ENCODE peak calls at places on chromosome 13, in eight cellular contexts. E is AG10803, R is SK-N-SH, U is progenitor cell of endocrine pancreas, L is D721Med, S is uterus, N is thoracic aorta, B is thyroid gland. H is an unnamed sample.

GRCh38 chr13:93243375-93244063 is 16.9 kb downstream of the GPC6 start:
- DNase-seq in E (no peak), R (no peak), U (no peak), L (no peak), S (no peak), N (no peak), B (no peak), H (no peak)

GRCh38 chr13:114115191-114115671 is 17.2 kb downstream of the RASA3 start:
- DNase-seq in E (peak), R (no peak), U (no peak), L (no peak), S (peak), N (no peak), B (no peak), H (peak)

GRCh38 chr13:72456486-72456885 is 270.9 kb downstream of the MZT1 start:
- DNase-seq in E (no peak), R (no peak), U (no peak), L (no peak), S (no peak), N (no peak), B (no peak), H (no peak)

GRCh38 chr13:111904166-111904565 is 162.8 kb upstream of the SOX1 start:
- DNase-seq in E (no peak), R (no peak), U (no peak), L (no peak), S (no peak), N (no peak), B (no peak), H (no peak)

GRCh38 chr13:31159306-31159705 is 2.4 kb downstream of the HSPH1 start:
- DNase-seq in E (no peak), R (no peak), U (no peak), L (no peak), S (no peak), N (no peak), B (no peak), H (no peak)

GRCh38 chr13:72290962-72291681 is 424.1 kb upstream of the DACH1 start:
- DNase-seq in E (peak), R (no peak), U (no peak), L (no peak), S (no peak), N (no peak), B (no peak), H (no peak)

GRCh38 chr13:52195052-52195837 is 35.8 kb upstream of the NEK3 start:
- DNase-seq in E (peak), R (peak), U (no peak), L (no peak), S (peak), N (peak), B (peak), H (peak)

GRCh38 chr13:98648141-98648540 is 71.2 kb upstream of the STK24 start:
- DNase-seq in E (no peak), R (no peak), U (no peak), L (no peak), S (no peak), N (no peak), B (no peak), H (no peak)

GRCh38 chr13:27432612-27433210 is 8.3 kb downstream of the GTF3A start:
- DNase-seq in E (no peak), R (no peak), U (no peak), L (no peak), S (no peak), N (no peak), B (no peak), H (no peak)

GRCh38 chr13:32314968-32315254 is 252 bp downstream of the ZAR1L start:
- DNase-seq in E (peak), R (peak), U (no peak), L (no peak), S (no peak), N (no peak), B (peak), H (peak)

GRCh38 chr13:34108396-34108795 is 290.4 kb downstream of the RFC3 start:
- DNase-seq in E (no peak), R (no peak), U (no peak), L (no peak), S (no peak), N (no peak), B (no peak), H (no peak)

GRCh38 chr13:20424959-20425358 is 100.7 kb downstream of the CRYL1 start:
- DNase-seq in E (no peak), R (no peak), U (no peak), L (no peak), S (no peak), N (no peak), B (no peak), H (no peak)

GRCh38 chr13:99322297-99323103 is 15.3 kb upstream of the GPR183 start:
- DNase-seq in E (peak), R (no peak), U (no peak), L (no peak), S (no peak), N (no peak), B (no peak), H (no peak)

GRCh38 chr13:57624565-57625435 is 6.7 kb upstream of the PCDH17 start:
- DNase-seq in E (peak), R (peak), U (peak), L (no peak), S (no peak), N (no peak), B (peak), H (no peak)

GRCh38 chr13:48006396-48006795 is 5.3 kb upstream of the SUCLA2 start:
- DNase-seq in E (peak), R (no peak), U (no peak), L (no peak), S (no peak), N (no peak), B (no peak), H (no peak)

GRCh38 chr13:50511877-50512332 is 331.6 kb downstream of the DLEU7 start:
- DNase-seq in E (no peak), R (no peak), U (no peak), L (no peak), S (no peak), N (no peak), B (no peak), H (no peak)
- TF ChIP-seq CTCF in E (no peak), R (no peak), U (no peak), L (no peak), S (no peak), N (no peak), B (no peak), H (no peak)

GRCh38 chr13:80337011-80337688 is 3.8 kb downstream of the SPRY2 start:
- DNase-seq in E (no peak), R (peak), U (no peak), L (no peak), S (no peak), N (no peak), B (no peak), H (no peak)

GRCh38 chr13:80337706-80338105 is 3.2 kb downstream of the SPRY2 start:
- DNase-seq in E (no peak), R (no peak), U (no peak), L (no peak), S (no peak), N (no peak), B (no peak), H (no peak)

GRCh38 chr13:80338781-80339577 is 1.9 kb downstream of the SPRY2 start:
- DNase-seq in E (peak), R (peak), U (peak), L (no peak), S (peak), N (peak), B (peak), H (peak)

GRCh38 chr13:80336335-80336734 is 4.6 kb downstream of the SPRY2 start:
- DNase-seq in E (peak), R (no peak), U (no peak), L (no peak), S (no peak), N (no peak), B (no peak), H (no peak)

GRCh38 chr13:80334582-80335260 is 6.2 kb downstream of the SPRY2 start:
- DNase-seq in E (no peak), R (no peak), U (no peak), L (no peak), S (no peak), N (no peak), B (no peak), H (no peak)
- TF ChIP-seq CTCF in E (peak), R (peak), U (peak), L (no peak), S (no peak), N (no peak), B (no peak), H (no peak)

DNA sequence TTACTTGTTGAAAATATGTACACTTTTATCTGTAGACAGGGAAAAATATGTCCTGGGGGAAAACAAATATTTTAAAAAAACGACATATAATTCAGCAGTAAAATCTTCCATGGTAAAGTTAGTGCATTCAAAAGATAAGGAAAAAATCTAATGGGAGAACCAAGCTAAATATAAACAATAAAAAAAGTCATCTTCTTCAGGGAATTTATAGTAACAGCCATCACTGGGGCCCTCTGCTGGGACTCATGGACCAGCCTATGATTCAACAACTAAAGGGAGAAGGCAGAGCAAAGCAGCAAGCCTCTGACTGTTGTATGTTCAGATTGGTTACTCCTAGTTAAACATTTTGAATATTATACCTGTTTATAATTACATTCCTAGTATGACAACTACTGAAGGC is 93.0 kb downstream of the ITGBL1 start:
- DNase-seq in E (no peak), R (no peak), U (no peak), L (no peak), S (no peak), N (no peak), B (no peak), H (no peak)
- TF ChIP-seq CTCF in E (peak), R (peak), U (no peak), L (no peak), S (no peak), N (no peak), B (no peak), H (no peak)

DNA sequence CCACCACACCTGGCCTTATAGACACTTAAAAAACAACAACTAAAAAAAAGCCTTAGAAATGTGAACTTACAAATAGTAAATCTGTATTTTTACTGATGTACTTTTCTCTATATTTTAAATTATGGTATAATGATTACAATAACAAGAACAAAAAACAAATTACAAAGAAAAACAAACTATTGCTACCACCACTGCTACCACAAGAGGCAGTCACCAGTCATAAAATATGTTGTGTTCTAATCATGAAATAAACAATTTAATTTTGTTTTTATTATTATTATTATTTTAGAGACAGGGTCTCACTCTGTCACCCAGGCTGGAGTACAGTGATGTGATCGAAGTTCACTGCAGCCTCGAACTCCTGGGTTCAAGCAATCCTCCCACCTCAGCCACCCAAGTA is 72.2 kb downstream of the DIAPH3 start:
- DNase-seq in E (no peak), R (no peak), U (no peak), L (no peak), S (no peak), N (no peak), B (no peak), H (no peak)
- TF ChIP-seq CTCF in E (no peak), R (peak), U (no peak), L (no peak), S (no peak), N (no peak), B (no peak), H (no peak)

H was measured in natural killer cell.